ENCODE peak calls at places on chromosomes 4 and X, in five cellular contexts. E is Calu3, P is epithelial cell of esophagus, G is tibial nerve, A is keratinocyte. C is an unnamed sample.
A peak's percentile ranks its signal among the peaks of the same experiment; 100 is the strongest.

GRCh38 chr4:125101706-125102105 is 213.0 kb upstream of the FAT4 start:
- DNase-seq in E (no peak), P (peak; percentile 96), G (no peak), A (peak; percentile 15), C (no peak)

GRCh38 chrX:67781132-67781531 is 237.3 kb downstream of the AR start:
- DNase-seq in E (no peak), P (no peak), G (no peak), A (no peak), C (no peak)

GRCh38 chr4:147328189-147328588 is 152.7 kb upstream of the EDNRA start:
- DNase-seq in E (no peak), P (no peak), G (no peak), A (no peak), C (no peak)

GRCh38 chr4:113637363-113637762 is 124.2 kb downstream of the CAMK2D start:
- DNase-seq in E (no peak), P (no peak), G (no peak), A (no peak), C (no peak)

GRCh38 chrX:106919932-106920452 is at the start of gene CLDN2:
- DNase-seq in E (no peak), P (no peak), G (no peak), A (no peak), C (no peak)

GRCh38 chr4:101954351-101954750 is 163.8 kb downstream of the BANK1 start:
- DNase-seq in E (no peak), P (no peak), G (no peak), A (no peak), C (no peak)

GRCh38 chrX:28398352-28398751 is 188.9 kb upstream of the IL1RAPL1 start:
- DNase-seq in E (no peak), P (peak; percentile 35), G (no peak), A (no peak), C (no peak)

GRCh38 chr4:7273741-7274297 is 81.5 kb downstream of the SORCS2 start:
- DNase-seq in E (no peak), P (no peak), G (no peak), A (no peak), C (no peak)

GRCh38 chr4:120995611-120996010 is 73.1 kb upstream of the PRDM5 start:
- DNase-seq in E (no peak), P (no peak), G (no peak), A (no peak), C (no peak)

GRCh38 chr4:169663894-169664293 is 43.5 kb downstream of the CLCN3 start:
- DNase-seq in E (peak; percentile 3), P (peak; percentile 29), G (no peak), A (no peak), C (no peak)

GRCh38 chrX:1661048-1661921 is 46.4 kb downstream of the ASMT start:
- DNase-seq in E (no peak), P (no peak), G (no peak), A (no peak), C (no peak)

GRCh38 chr4:55635760-55636621 is at the start of gene NMU:
- DNase-seq in E (peak; percentile 60), P (peak; percentile 68), G (no peak), A (no peak), C (peak; percentile 27)
- TF ChIP-seq CTCF in E (no peak), P (no peak), G (no peak), A (peak; percentile 63), C (no peak)

DNA sequence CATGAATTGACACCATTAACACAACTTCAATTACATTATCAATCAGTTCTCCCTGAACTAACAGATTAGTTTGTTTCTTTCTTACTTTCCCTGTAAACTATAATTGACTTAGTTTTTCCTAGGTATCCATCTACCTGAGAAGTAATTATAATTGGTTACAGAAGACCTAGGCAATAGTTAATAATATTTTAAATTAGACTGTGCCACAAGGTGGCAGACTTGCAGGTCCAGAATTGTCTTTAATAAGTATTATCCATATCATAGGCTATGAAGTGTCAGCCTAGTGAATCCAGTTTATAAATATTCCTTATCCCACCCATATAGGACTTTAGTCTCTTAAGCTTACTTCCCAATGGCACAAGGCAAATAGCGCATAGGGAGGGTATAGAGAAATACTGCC is 48.9 kb upstream of the FAM47B start:
- DNase-seq in E (no peak), P (peak; percentile 15), G (no peak), A (no peak), C (no peak)
- TF ChIP-seq CTCF in E (peak; percentile 17), P (peak; percentile 24), G (no peak), A (no peak), C (peak; percentile 25)

GRCh38 chr4:144572660-144573059 is 73.3 kb upstream of the HHIP start:
- DNase-seq in E (no peak), P (no peak), G (no peak), A (no peak), C (no peak)
- TF ChIP-seq CTCF in E (no peak), P (no peak), G (no peak), A (no peak), C (no peak)

DNA sequence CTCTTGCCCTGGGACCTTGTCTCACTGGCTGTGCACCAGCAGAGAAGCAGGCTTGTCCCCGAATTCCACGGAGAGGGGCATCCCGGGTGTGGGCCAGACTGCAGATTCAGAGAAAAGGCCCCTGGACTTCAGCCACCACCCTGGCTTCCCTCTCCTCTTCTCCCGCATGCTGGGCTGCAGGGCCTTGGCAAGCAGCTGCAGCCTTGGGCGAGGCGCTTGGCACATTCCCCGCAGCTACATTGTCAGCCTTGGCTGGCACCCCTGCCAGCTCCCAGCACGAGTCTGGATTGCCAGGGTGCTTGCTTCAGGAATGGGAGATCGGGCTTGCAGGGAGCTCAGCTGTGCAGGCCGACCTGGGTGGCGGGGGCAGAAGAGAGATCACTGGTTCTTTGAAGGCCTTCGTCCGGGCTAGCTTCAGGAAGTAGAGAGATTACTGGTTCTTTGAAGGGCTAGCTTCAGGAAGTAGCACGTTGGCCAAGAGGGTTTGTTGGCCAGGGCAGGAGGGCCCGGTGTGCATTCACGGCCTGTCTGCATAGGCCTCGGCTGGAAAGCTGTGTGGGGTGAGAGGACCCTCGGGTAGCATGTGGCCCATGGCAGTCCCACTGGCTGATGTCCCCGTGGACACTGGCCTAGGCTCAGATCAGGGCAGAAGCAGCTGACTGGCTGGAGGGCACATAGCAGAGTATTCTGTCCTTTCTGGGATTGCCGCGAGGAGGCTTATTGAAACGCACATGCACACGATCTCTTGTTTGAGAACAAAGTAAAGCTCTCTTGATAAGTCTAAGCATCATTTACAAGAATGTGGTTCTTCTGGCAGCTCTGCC is 2.7 kb downstream of the ABCD1 start:
- DNase-seq in E (peak; percentile 18), P (no peak), G (peak; percentile 17), A (no peak), C (no peak)
- TF ChIP-seq CTCF in E (no peak), P (no peak), G (no peak), A (no peak), C (no peak)